ENCODE peak calls at places on chromosome 1, in five cellular contexts. One of them, this sample, is unnamed.

GRCh38 chr1:154182342-154183044 is 9.4 kb downstream of the TPM3 start:
- DNase-seq in anterior cingulate cortex: peak
- DNase-seq in B cell: peak
- DNase-seq in islet precursor cell: peak
- DNase-seq in uterus: peak
- DNase-seq in this sample: peak

GRCh38 chr1:241702436-241702835 is 50.4 kb downstream of the WDR64 start:
- DNase-seq in islet precursor cell: no peak
- DNase-seq in B cell: no peak
- DNase-seq in anterior cingulate cortex: no peak
- DNase-seq in uterus: no peak
- DNase-seq in this sample: no peak

GRCh38 chr1:25567710-25568089 is 24.3 kb downstream of the LDLRAP1 start:
- DNase-seq in anterior cingulate cortex: no peak
- DNase-seq in islet precursor cell: no peak
- DNase-seq in uterus: peak
- DNase-seq in B cell: no peak
- DNase-seq in this sample: no peak

GRCh38 chr1:151131832-151132675 is 14.4 kb downstream of the SEMA6C start:
- DNase-seq in anterior cingulate cortex: no peak
- DNase-seq in islet precursor cell: peak
- DNase-seq in B cell: no peak
- DNase-seq in uterus: peak
- DNase-seq in this sample: no peak

GRCh38 chr1:12232221-12232620 is 2.4 kb downstream of the VPS13D start:
- DNase-seq in uterus: no peak
- DNase-seq in islet precursor cell: no peak
- DNase-seq in B cell: no peak
- DNase-seq in anterior cingulate cortex: no peak
- DNase-seq in this sample: no peak

GRCh38 chr1:32969556-32969955 is 4.9 kb upstream of the RNF19B start:
- DNase-seq in B cell: no peak
- DNase-seq in uterus: no peak
- DNase-seq in islet precursor cell: no peak
- DNase-seq in anterior cingulate cortex: no peak
- DNase-seq in this sample: no peak

GRCh38 chr1:110424699-110425098 is 17.2 kb upstream of the LAMTOR5 start:
- DNase-seq in uterus: no peak
- DNase-seq in B cell: no peak
- DNase-seq in islet precursor cell: no peak
- DNase-seq in anterior cingulate cortex: no peak
- DNase-seq in this sample: no peak

GRCh38 chr1:117633068-117633345 is 27.2 kb downstream of the TENT5C start:
- DNase-seq in uterus: no peak
- DNase-seq in anterior cingulate cortex: no peak
- DNase-seq in B cell: no peak
- DNase-seq in islet precursor cell: peak
- DNase-seq in this sample: no peak

GRCh38 chr1:162697140-162697895 is 65.1 kb downstream of the DDR2 start:
- DNase-seq in islet precursor cell: no peak
- DNase-seq in B cell: no peak
- DNase-seq in uterus: no peak
- DNase-seq in anterior cingulate cortex: no peak
- DNase-seq in this sample: no peak

GRCh38 chr1:116508984-116509980 is 61.5 kb downstream of the CD58 start:
- DNase-seq in uterus: no peak
- DNase-seq in B cell: no peak
- DNase-seq in anterior cingulate cortex: no peak
- DNase-seq in islet precursor cell: no peak
- DNase-seq in this sample: no peak

GRCh38 chr1:85705940-85706339 is 2.3 kb downstream of the ZNHIT6 start:
- DNase-seq in anterior cingulate cortex: no peak
- DNase-seq in B cell: no peak
- DNase-seq in uterus: no peak
- DNase-seq in islet precursor cell: no peak
- DNase-seq in this sample: no peak

GRCh38 chr1:16139473-16139962 is 16.4 kb downstream of the EPHA2 start:
- DNase-seq in B cell: no peak
- DNase-seq in islet precursor cell: peak
- DNase-seq in uterus: no peak
- DNase-seq in anterior cingulate cortex: no peak
- DNase-seq in this sample: no peak

GRCh38 chr1:23209765-23210164 is 7.5 kb downstream of the HTR1D start:
- DNase-seq in anterior cingulate cortex: no peak
- DNase-seq in islet precursor cell: no peak
- DNase-seq in uterus: no peak
- DNase-seq in B cell: no peak
- DNase-seq in this sample: no peak

GRCh38 chr1:180309338-180309737 is 79.3 kb downstream of the LHX4 start:
- DNase-seq in anterior cingulate cortex: no peak
- DNase-seq in B cell: no peak
- DNase-seq in uterus: no peak
- DNase-seq in islet precursor cell: no peak
- DNase-seq in this sample: no peak

GRCh38 chr1:166302919-166303758 is 136.3 kb upstream of the FAM78B start:
- DNase-seq in islet precursor cell: no peak
- DNase-seq in B cell: no peak
- DNase-seq in anterior cingulate cortex: no peak
- DNase-seq in uterus: no peak
- DNase-seq in this sample: no peak

GRCh38 chr1:157595356-157595755 is 2.5 kb downstream of the FCRL4 start:
- DNase-seq in B cell: peak
- DNase-seq in islet precursor cell: no peak
- DNase-seq in uterus: no peak
- DNase-seq in anterior cingulate cortex: no peak
- DNase-seq in this sample: no peak

GRCh38 chr1:37076168-37076567 is 41.9 kb upstream of the GRIK3 start:
- DNase-seq in islet precursor cell: no peak
- DNase-seq in B cell: no peak
- DNase-seq in uterus: no peak
- DNase-seq in anterior cingulate cortex: no peak
- DNase-seq in this sample: no peak